ENCODE peak calls at places on chromosome 18, in four cellular contexts. E is GM12892, D is GM12891, M is IMR-90. F is an unnamed sample.

GRCh38 chr18:49072940-49073339 is 122.2 kb upstream of the SMAD7 start:
- DNase-seq in E (no peak), D (no peak), M (peak; percentile 38), F (no peak)

GRCh38 chr18:22368066-22368465 is 49.6 kb downstream of the CTAGE1 start:
- DNase-seq in D (no peak), M (no peak), E (no peak), F (no peak)

GRCh38 chr18:61896767-61897166 is 4.0 kb upstream of the RNF152 start:
- DNase-seq in D (no peak), E (no peak), M (peak; percentile 20), F (peak; percentile 46)

GRCh38 chr18:58361212-58361611 is 267.7 kb downstream of the ALPK2 start:
- DNase-seq in D (no peak), M (peak; percentile 27), E (no peak), F (no peak)

GRCh38 chr18:4599312-4599711 is 144.2 kb upstream of the DLGAP1 start:
- DNase-seq in D (no peak), E (no peak), M (no peak), F (no peak)

GRCh38 chr18:69752737-69753380 is 194.8 kb downstream of the CD226 start:
- DNase-seq in M (no peak), D (no peak), E (no peak), F (no peak)

GRCh38 chr18:58552057-58552461 is 76.8 kb downstream of the ALPK2 start:
- DNase-seq in E (no peak), M (peak; percentile 63), D (no peak), F (no peak)

GRCh38 chr18:710418-711300 is 1.8 kb downstream of the ENOSF1 start:
- DNase-seq in D (no peak), M (no peak), E (no peak), F (no peak)

GRCh38 chr18:5057348-5058012 is 139.6 kb downstream of the AKAIN1 start:
- DNase-seq in M (peak; percentile 31), E (peak; percentile 10), D (peak; percentile 23), F (peak; percentile 19)

GRCh38 chr18:50038448-50038847 is 156.5 kb downstream of the MYO5B start:
- DNase-seq in D (no peak), E (no peak), M (no peak), F (no peak)

GRCh38 chr18:68803371-68803770 is 5.5 kb downstream of the CCDC102B start:
- DNase-seq in D (no peak), M (peak; percentile 95), E (no peak), F (no peak)

GRCh38 chr18:2104620-2105462 is 466.5 kb downstream of the METTL4 start:
- DNase-seq in D (peak; percentile 19), E (peak; percentile 7), M (peak; percentile 24), F (peak; percentile 21)

GRCh38 chr18:23591011-23591410 is 4.7 kb upstream of the NPC1 start:
- DNase-seq in D (no peak), E (no peak), M (peak; percentile 24), F (no peak)

GRCh38 chr18:29874519-29875098 is 1167.9 kb downstream of the DSC3 start:
- DNase-seq in M (peak; percentile 20), E (no peak), D (no peak), F (peak; percentile 0)

GRCh38 chr18:75041586-75041985 is 167.4 kb downstream of the PTGR3 start:
- DNase-seq in M (peak; percentile 50), D (no peak), E (no peak), F (peak; percentile 1)

GRCh38 chr18:57923606-57924005 is 120.4 kb upstream of the NEDD4L start:
- DNase-seq in D (no peak), M (no peak), E (no peak), F (no peak)

GRCh38 chr18:25074925-25075693 is 276.9 kb downstream of the ZNF521 start:
- DNase-seq in D (no peak), E (no peak), M (no peak), F (no peak)

GRCh38 chr18:67597759-67598158 is 81.2 kb upstream of the DSEL start:
- DNase-seq in D (no peak), M (no peak), E (no peak), F (no peak)

GRCh38 chr18:34909637-34910364 is 131.4 kb upstream of the MAPRE2 start:
- DNase-seq in M (peak; percentile 69), E (no peak), D (no peak), F (no peak)

GRCh38 chr18:67151366-67151765 is 365.2 kb downstream of the DSEL start:
- DNase-seq in E (no peak), D (no peak), M (no peak), F (no peak)

GRCh38 chr18:76314496-76314895 is 180.5 kb downstream of the ZNF516 start:
- DNase-seq in D (no peak), E (no peak), M (no peak), F (no peak)

GRCh38 chr18:23716516-23716915 is 27.3 kb downstream of the LAMA3 start:
- DNase-seq in M (peak; percentile 88), D (no peak), E (no peak), F (no peak)

GRCh38 chr18:303011-303410 is 35.2 kb upstream of the THOC1 start:
- DNase-seq in E (no peak), M (no peak), D (no peak), F (no peak)

GRCh38 chr18:24014986-24015896 is 687 bp downstream of the TTC39C start:
- DNase-seq in D (no peak), M (peak; percentile 76), E (peak; percentile 30), F (peak; percentile 18)

GRCh38 chr18:73690222-73690621 is 457.4 kb downstream of the FBXO15 start:
- DNase-seq in E (no peak), M (no peak), D (no peak), F (no peak)

GRCh38 chr18:75456277-75456676 is 28.8 kb upstream of the SMIM21 start:
- DNase-seq in M (no peak), D (no peak), E (no peak), F (no peak)

DNA sequence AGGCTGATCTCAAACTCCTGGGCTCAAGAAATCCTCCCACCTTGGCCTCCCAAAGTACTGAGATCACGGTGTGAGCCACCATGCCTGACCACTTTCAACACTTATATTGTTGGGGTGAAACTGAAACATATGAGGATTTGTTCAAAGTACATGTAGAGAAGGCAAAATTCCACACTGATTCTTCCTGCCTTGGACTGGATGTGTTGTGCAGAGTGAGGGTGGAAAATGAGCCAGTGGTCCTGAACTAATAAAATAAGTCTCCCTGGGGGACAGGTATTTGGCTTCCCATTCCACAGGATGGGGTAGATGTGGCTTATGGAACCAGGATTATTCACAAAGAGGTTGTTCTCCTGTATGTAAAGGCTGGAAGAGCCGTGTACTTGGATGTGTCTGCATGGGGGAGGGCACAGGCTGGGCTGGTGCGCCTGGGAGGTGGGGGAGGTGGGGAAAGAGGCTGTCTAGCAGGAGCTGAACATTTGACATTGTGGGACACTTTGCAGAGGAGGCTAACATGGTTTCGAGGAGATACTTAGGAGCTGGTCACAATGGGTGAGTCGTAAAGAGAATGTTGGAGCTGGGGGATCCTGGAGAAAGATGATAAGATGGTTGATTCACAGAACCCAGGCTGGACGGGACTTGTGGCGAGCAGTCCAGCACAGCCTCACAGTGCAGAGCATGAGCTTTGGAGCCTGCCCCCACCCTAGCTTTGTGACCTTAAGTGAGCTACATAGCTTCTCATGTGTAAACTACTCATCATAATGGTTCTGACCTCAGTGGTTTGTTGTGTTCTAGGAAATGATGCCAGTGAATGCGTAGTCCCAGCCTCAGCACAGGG is at the start of gene TXNDC2:
- DNase-seq in E (no peak), D (no peak), M (peak; percentile 37), F (no peak)
- TF ChIP-seq POLR2A in E (no peak), D (no peak), M (no peak), F (no peak)

DNA sequence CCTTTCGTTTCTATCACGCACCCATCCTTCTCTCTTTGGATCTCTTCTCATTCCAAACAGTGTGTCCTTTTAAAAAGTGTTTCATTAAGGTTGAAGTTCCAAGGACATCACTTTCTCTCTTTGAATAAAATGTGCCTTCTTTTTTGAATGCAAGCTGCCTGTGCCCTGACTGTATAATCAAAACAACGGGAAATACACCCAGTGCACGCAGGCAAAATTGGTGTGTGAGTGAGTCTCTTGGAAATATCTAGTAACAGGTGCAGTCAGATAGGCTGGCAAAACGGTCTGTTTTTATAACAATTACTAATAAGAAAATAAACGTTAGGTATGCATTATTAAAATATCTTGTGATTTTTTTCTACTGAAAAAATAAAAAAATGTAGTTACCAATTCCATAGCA is 271.1 kb upstream of the TCF4 start:
- DNase-seq in D (no peak), E (no peak), M (no peak), F (no peak)
- TF ChIP-seq POLR2A in D (no peak), E (no peak), M (no peak), F (no peak)

GRCh38 chr18:32468147-32468845 is 2.4 kb downstream of the GAREM1 start:
- DNase-seq in D (no peak), M (no peak), E (no peak), F (no peak)

GRCh38 chr18:32469691-32470131 is 971 bp downstream of the GAREM1 start:
- DNase-seq in D (no peak), M (peak; percentile 10), E (no peak), F (no peak)

GRCh38 chr18:32470713-32471633 is at the start of gene GAREM1:
- DNase-seq in M (peak; percentile 98), E (peak; percentile 79), D (peak; percentile 88), F (peak; percentile 75)

GRCh38 chr18:32470136-32470712 is 458 bp downstream of the GAREM1 start:
- DNase-seq in E (no peak), M (peak; percentile 17), D (peak; percentile 13), F (peak; percentile 9)

GRCh38 chr18:32469190-32469611 is 1.5 kb downstream of the GAREM1 start:
- DNase-seq in M (peak; percentile 36), E (no peak), D (no peak), F (no peak)
- TF ChIP-seq POLR2A in M (no peak), E (no peak), D (no peak), F (no peak)

GRCh38 chr18:12947355-12948054 is at the start of gene SEH1L:
- DNase-seq in M (peak; percentile 98), D (peak; percentile 95), E (peak; percentile 93), F (peak; percentile 86)

GRCh38 chr18:12943200-12943599 is 4.6 kb upstream of the SEH1L start:
- DNase-seq in D (no peak), E (no peak), M (peak; percentile 7), F (no peak)

GRCh38 chr18:12944724-12945123 is 3.1 kb upstream of the SEH1L start:
- DNase-seq in D (no peak), M (no peak), E (no peak), F (peak; percentile 12)

GRCh38 chr18:12946549-12947354 is 1.1 kb upstream of the SEH1L start:
- DNase-seq in E (no peak), M (peak; percentile 89), D (peak; percentile 11), F (peak; percentile 17)

DNA sequence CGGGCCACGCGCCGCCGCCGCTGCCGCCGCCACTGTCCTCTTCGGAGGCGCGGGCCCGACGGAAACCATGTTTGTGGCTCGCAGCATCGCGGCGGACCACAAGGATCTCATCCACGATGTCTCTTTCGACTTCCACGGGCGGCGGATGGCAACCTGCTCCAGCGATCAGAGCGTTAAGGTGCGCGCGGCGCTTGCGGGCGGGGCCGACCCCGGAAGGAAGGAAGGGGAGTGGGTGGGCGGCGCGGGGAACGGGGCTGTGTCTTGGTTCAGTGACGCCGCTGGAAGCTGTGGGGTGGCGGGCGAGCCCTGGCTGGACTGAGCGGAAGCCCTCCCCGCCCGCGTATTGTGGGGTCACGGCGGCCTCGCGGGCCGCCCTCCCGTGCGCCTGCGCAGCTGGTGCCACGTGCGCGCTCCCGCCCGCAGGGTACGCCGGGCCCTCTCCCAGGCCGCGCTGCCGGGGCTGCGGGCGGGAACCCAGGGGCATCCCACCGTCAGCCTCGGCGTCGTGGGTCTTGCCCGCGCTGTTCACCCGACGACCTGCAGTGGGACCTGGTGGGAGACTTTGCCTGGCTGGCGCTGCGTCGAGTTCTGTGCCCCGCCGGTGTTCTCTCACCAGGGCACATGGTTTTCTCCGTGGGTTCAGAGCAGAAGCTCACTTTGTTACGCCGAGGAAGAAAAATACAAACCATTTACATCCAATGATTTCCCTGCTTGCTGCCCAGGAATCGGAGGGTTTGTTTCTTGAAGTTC is 419 bp downstream of the SEH1L start:
- DNase-seq in E (peak; percentile 84), D (peak; percentile 79), M (peak; percentile 93), F (peak; percentile 81)
- TF ChIP-seq POLR2A in E (peak; percentile 86), D (peak; percentile 55), M (peak; percentile 91), F (peak; percentile 73)

F was measured in H54.